ENCODE peak calls at places on chromosomes 5 and 9, in eight cellular contexts. N is endodermal cell; Y is cardiac fibroblast; V is H54; S is AG04449; Z is SW480; O is GM23338; R is activated T-cell treated with anti-CD3 and anti-CD28 coated beads, Interleukin-2, amount 50 U/mL, for 72 hours. J is an unnamed sample.

GRCh38 chr9:127567119-127567897 is 44.8 kb upstream of the STXBP1 start:
- DNase-seq in Y (peak; percentile 63), Z (peak; percentile 69), V (no peak), N (peak; percentile 81), R (no peak), O (no peak), S (no peak), J (no peak)

GRCh38 chr5:135444360-135444759 is 2.8 kb downstream of the DCANP1 start:
- DNase-seq in O (no peak), V (no peak), N (peak; percentile 40), R (no peak), Y (no peak), Z (no peak), S (no peak), J (no peak)

GRCh38 chr5:1730487-1730847 is 69.2 kb downstream of the MRPL36 start:
- DNase-seq in V (no peak), R (no peak), Z (no peak), S (no peak), N (peak; percentile 24), O (no peak), Y (no peak), J (no peak)

GRCh38 chr9:83154821-83155220 is 91.9 kb upstream of the RASEF start:
- DNase-seq in Y (peak; percentile 36), N (no peak), Z (no peak), R (no peak), O (no peak), V (peak; percentile 47), S (no peak), J (no peak)

GRCh38 chr5:36442352-36442751 is 140.7 kb upstream of the RANBP3L start:
- DNase-seq in Y (no peak), S (no peak), N (no peak), Z (peak; percentile 20), O (no peak), R (no peak), V (no peak), J (no peak)

GRCh38 chr5:142013734-142014495 is 1.1 kb upstream of the GNPDA1 start:
- DNase-seq in Y (peak; percentile 90), R (peak; percentile 15), S (no peak), Z (peak; percentile 39), V (peak; percentile 44), O (no peak), N (peak; percentile 49), J (no peak)

GRCh38 chr9:114382951-114383865 is 4.6 kb downstream of the AKNA start:
- DNase-seq in Y (peak; percentile 71), Z (no peak), N (peak; percentile 80), O (peak; percentile 83), S (no peak), R (peak; percentile 81), V (no peak), J (no peak)

GRCh38 chr5:67619235-67619634 is 422.6 kb upstream of the CD180 start:
- DNase-seq in O (no peak), N (no peak), S (no peak), Y (no peak), V (no peak), R (no peak), Z (no peak), J (no peak)

GRCh38 chr5:115417076-115417475 is 120.6 kb upstream of the CCDC112 start:
- DNase-seq in Y (no peak), Z (no peak), N (no peak), O (no peak), R (no peak), S (no peak), V (no peak), J (no peak)

GRCh38 chr5:1005904-1006655 is 2.5 kb upstream of the NKD2 start:
- DNase-seq in Z (no peak), S (no peak), N (peak; percentile 39), V (no peak), O (no peak), Y (no peak), R (no peak), J (no peak)

GRCh38 chr5:14048434-14048833 is 94.7 kb upstream of the TRIO start:
- DNase-seq in N (no peak), O (no peak), S (no peak), Y (peak; percentile 17), Z (no peak), R (no peak), V (no peak), J (no peak)